ENCODE peak calls at places on chromosomes 11 and 22, in eight cellular contexts. T is adrenal gland, D is fibroblast of lung, P is ascending aorta, Z is choroid plexus epithelial cell, W is psoas muscle, Y is dorsolateral prefrontal cortex, C is cardiac muscle cell. J is an unnamed sample.

GRCh38 chr11:79028214-79028613 is 412.6 kb downstream of the TENM4 start:
- DNase-seq in P (no peak), W (no peak), T (no peak), Z (no peak), C (no peak), D (no peak), Y (no peak), J (no peak)

GRCh38 chr22:45061332-45061731 is 51.5 kb upstream of the PHF21B start:
- DNase-seq in Y (no peak), W (no peak), P (no peak), D (no peak), T (no peak), C (no peak), Z (no peak), J (no peak)

GRCh38 chr22:31139866-31140716 is at the start of gene PLA2G3:
- DNase-seq in D (peak; percentile 65), T (no peak), W (peak; percentile 46), P (no peak), C (peak; percentile 55), Z (peak; percentile 84), Y (no peak), J (peak; percentile 48)

GRCh38 chr11:62719302-62719978 is 7.8 kb downstream of the HNRNPUL2 start:
- DNase-seq in Y (no peak), C (no peak), W (no peak), D (no peak), Z (no peak), T (no peak), P (no peak), J (no peak)

GRCh38 chr11:60169264-60169915 is 13.5 kb downstream of the MS4A6A start:
- DNase-seq in Y (no peak), Z (peak; percentile 25), T (no peak), C (peak; percentile 43), W (no peak), D (peak; percentile 11), P (no peak), J (no peak)

GRCh38 chr11:114053406-114053805 is 6.1 kb upstream of the ZBTB16 start:
- DNase-seq in Z (no peak), Y (no peak), W (no peak), C (peak; percentile 27), P (no peak), D (peak; percentile 7), T (no peak), J (no peak)

GRCh38 chr11:95373241-95373640 is 142.2 kb upstream of the SESN3 start:
- DNase-seq in C (no peak), D (no peak), Z (no peak), P (no peak), T (no peak), W (no peak), Y (no peak), J (no peak)

GRCh38 chr11:88689548-88690240 is 352.2 kb upstream of the CTSC start:
- DNase-seq in Z (no peak), W (no peak), P (no peak), T (no peak), C (no peak), Y (no peak), D (no peak), J (no peak)

GRCh38 chr11:114060402-114061052 is 1.0 kb downstream of the ZBTB16 start:
- DNase-seq in Y (peak; percentile 46), Z (no peak), C (peak; percentile 41), D (peak; percentile 21), P (no peak), W (peak; percentile 75), T (peak; percentile 50), J (no peak)

GRCh38 chr11:134604886-134605285 is 192.8 kb upstream of the B3GAT1 start:
- DNase-seq in W (no peak), P (no peak), C (no peak), D (no peak), Y (no peak), Z (no peak), T (no peak), J (no peak)

GRCh38 chr11:2929511-2929879 is 275 bp upstream of the PHLDA2 start:
- DNase-seq in C (peak; percentile 76), T (peak; percentile 62), D (peak; percentile 77), P (peak; percentile 88), W (peak; percentile 65), Z (peak; percentile 82), Y (peak; percentile 23), J (no peak)

GRCh38 chr11:67674442-67674871 is at the start of gene ALDH3B2:
- DNase-seq in C (no peak), P (no peak), T (no peak), W (no peak), Z (no peak), D (no peak), Y (no peak), J (no peak)

GRCh38 chr11:128518493-128519207 is 68.7 kb downstream of the ETS1 start:
- DNase-seq in W (no peak), D (peak; percentile 64), C (peak; percentile 41), Z (peak; percentile 54), T (no peak), Y (no peak), P (no peak), J (no peak)

GRCh38 chr11:12109591-12110196 is 696 bp upstream of the MICAL2 start:
- DNase-seq in W (no peak), T (no peak), Y (no peak), D (no peak), C (no peak), Z (no peak), P (no peak), J (no peak)

GRCh38 chr11:65427691-65428577 is 5.3 kb downstream of the NEAT1 start:
- DNase-seq in C (peak; percentile 85), T (peak; percentile 81), P (peak; percentile 69), W (peak; percentile 68), D (peak; percentile 61), Z (peak; percentile 87), Y (no peak), J (no peak)

GRCh38 chr11:20363500-20364411 is at the start of gene HTATIP2:
- DNase-seq in Y (peak; percentile 72), T (peak; percentile 60), P (peak; percentile 82), C (peak; percentile 71), Z (peak; percentile 33), D (peak; percentile 49), W (peak; percentile 86), J (no peak)

GRCh38 chr11:72578991-72579815 is 95.0 kb downstream of the PDE2A start:
- DNase-seq in T (no peak), W (peak; percentile 5), P (no peak), C (no peak), Y (no peak), D (no peak), Z (no peak), J (no peak)

GRCh38 chr11:120499088-120499487 is 12.5 kb upstream of the GRIK4 start:
- DNase-seq in P (no peak), D (no peak), Z (no peak), C (no peak), W (no peak), Y (no peak), T (no peak), J (no peak)

GRCh38 chr22:22531770-22532546 is 11.9 kb upstream of the ZNF280A start:
- DNase-seq in T (no peak), D (no peak), P (no peak), Y (no peak), W (no peak), C (no peak), Z (no peak), J (no peak)
- TF ChIP-seq CTCF in T (no peak), D (no peak), P (no peak), Y (no peak), W (no peak), C (no peak), Z (no peak), J (no peak)

GRCh38 chr11:130451261-130452019 is 3.0 kb downstream of the ADAMTS15 start:
- DNase-seq in C (peak; percentile 74), W (peak; percentile 76), T (no peak), P (peak; percentile 73), D (peak; percentile 73), Z (peak; percentile 40), Y (no peak), J (no peak)

GRCh38 chr11:130448039-130448415 is 418 bp upstream of the ADAMTS15 start:
- DNase-seq in W (no peak), P (no peak), C (no peak), D (no peak), Y (no peak), T (no peak), Z (no peak), J (no peak)

GRCh38 chr11:130449996-130450419 is 1.6 kb downstream of the ADAMTS15 start:
- DNase-seq in W (peak; percentile 91), T (peak; percentile 52), D (peak; percentile 86), P (peak; percentile 92), Y (no peak), Z (peak; percentile 93), C (peak; percentile 94), J (no peak)

GRCh38 chr11:130448416-130449068 is at the start of gene ADAMTS15:
- DNase-seq in Z (peak; percentile 93), W (peak; percentile 92), Y (no peak), T (peak; percentile 64), C (peak; percentile 95), P (peak; percentile 88), D (peak; percentile 92), J (no peak)

GRCh38 chr11:130449246-130449990 is 973 bp downstream of the ADAMTS15 start:
- DNase-seq in Z (no peak), D (peak; percentile 33), P (no peak), C (peak; percentile 28), T (no peak), Y (no peak), W (no peak), J (no peak)
- H3K4me3 ChIP-seq in Z (peak overlapping the region; percentile 70), D (peak overlapping the region; percentile 89), P (peak overlapping the region; percentile 57), C (peak overlapping the region; percentile 59), T (no peak overlapping the region), Y (peak overlapping the region; percentile 70), W (peak overlapping the region; percentile 70), J (peak overlapping the region; percentile 54)

GRCh38 chr11:69907611-69908010 is 88.4 kb upstream of the FGF3 start:
- DNase-seq in T (no peak), Z (no peak), P (no peak), Y (no peak), C (no peak), W (peak; percentile 12), D (no peak), J (no peak)
- TF ChIP-seq CTCF in T (no peak), Z (no peak), P (no peak), Y (no peak), C (no peak), W (no peak), D (no peak), J (no peak)

DNA sequence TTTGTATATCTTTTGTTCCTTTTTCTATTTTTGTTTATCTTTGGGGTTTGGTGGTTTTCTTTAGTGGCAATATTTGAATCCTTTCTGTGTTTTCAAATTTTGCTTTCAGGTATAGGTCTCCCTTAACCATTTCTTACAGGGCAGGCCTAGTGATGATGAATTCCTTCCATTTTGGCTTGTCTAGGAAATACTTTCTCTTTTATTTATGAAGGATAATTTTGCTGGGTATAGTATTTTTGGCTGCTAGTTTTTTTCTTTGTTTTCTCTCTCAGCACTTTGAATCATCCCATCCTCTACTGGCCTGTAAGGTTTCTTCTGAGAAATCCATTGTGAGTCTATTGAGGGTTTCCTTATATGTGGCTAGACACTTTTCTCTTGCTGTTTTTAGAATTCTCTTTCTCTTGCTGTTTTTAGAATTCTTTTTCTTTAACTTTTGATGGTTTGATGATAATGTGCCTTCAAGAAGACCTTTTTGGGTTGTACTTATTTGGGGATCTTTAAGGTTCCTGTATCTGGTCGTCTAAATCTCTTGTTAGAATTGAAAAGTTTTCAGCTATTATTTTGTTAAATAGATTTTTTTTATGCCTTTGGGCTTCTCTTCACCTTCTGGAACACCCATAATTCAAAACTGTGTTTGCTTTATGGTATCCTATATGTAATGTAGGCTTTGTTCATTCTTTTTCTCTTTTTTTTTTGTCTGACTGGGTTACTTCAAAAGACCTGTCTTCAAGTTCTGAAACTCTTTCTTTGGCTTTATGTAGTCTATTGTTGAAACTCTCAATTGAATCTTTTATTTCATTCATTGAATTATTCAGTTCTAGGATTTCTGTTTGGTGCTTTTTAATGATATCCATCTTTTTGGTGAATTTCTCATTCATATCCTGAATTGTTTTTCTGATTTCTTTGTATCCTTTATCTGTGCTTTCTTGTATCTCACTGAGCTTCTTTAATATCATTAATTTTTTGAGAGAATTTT is 24.5 kb downstream of the CFAP300 start:
- DNase-seq in W (no peak), D (no peak), P (no peak), Z (no peak), C (no peak), Y (no peak), T (no peak), J (no peak)
- H3K4me3 ChIP-seq in W (no peak overlapping the region), D (no peak overlapping the region), P (no peak overlapping the region), Z (no peak overlapping the region), C (no peak overlapping the region), Y (no peak overlapping the region), T (no peak overlapping the region), J (no peak overlapping the region)

J was measured in HFF-Myc.